ENCODE peak calls at places on chromosomes 12 and 14, in nine cellular contexts. J, P, G, Z, Y, S, F, O and E are unnamed samples.

GRCh38 chr14:77914073-77914721 is 114.3 kb downstream of the ADCK1 start:
- DNase-seq in J (no peak), P (no peak), G (no peak), Z (no peak), Y (no peak), S (no peak), F (no peak), O (no peak), E (no peak)

GRCh38 chr12:98678236-98678945 is 33.3 kb downstream of the APAF1 start:
- DNase-seq in J (no peak), P (no peak), G (no peak), Z (no peak), Y (no peak), S (no peak), F (no peak), O (no peak), E (no peak)

GRCh38 chr12:123713398-123714301 is 1.5 kb downstream of the ATP6V0A2 start:
- DNase-seq in J (no peak), P (no peak), G (peak; percentile 28), Z (no peak), Y (peak; percentile 9), S (no peak), F (peak; percentile 57), O (no peak), E (no peak)

GRCh38 chr14:84323450-84323849 is 1206.5 kb upstream of the FLRT2 start:
- DNase-seq in J (no peak), P (no peak), G (no peak), Z (no peak), Y (no peak), S (no peak), F (no peak), O (no peak), E (no peak)

GRCh38 chr12:6154730-6155459 is 30.4 kb upstream of the VWF start:
- DNase-seq in J (no peak), P (no peak), G (no peak), Z (no peak), Y (no peak), S (no peak), F (peak; percentile 58), O (no peak), E (no peak)

GRCh38 chr12:114783176-114783575 is 99.2 kb upstream of the TBX3 start:
- DNase-seq in J (peak; percentile 68), P (no peak), G (no peak), Z (no peak), Y (no peak), S (no peak), F (no peak), O (no peak), E (no peak)

GRCh38 chr12:85309180-85309579 is 29.2 kb downstream of the ALX1 start:
- DNase-seq in J (no peak), P (no peak), G (no peak), Z (no peak), Y (no peak), S (no peak), F (no peak), O (no peak), E (no peak)

GRCh38 chr14:54676822-54677708 is 110.1 kb downstream of the SAMD4A start:
- DNase-seq in J (peak; percentile 93), P (no peak), G (no peak), Z (no peak), Y (no peak), S (no peak), F (no peak), O (no peak), E (peak; percentile 91)

GRCh38 chr14:104087505-104087904 is 2.0 kb downstream of the ASPG start:
- DNase-seq in J (no peak), P (no peak), G (no peak), Z (no peak), Y (no peak), S (no peak), F (no peak), O (no peak), E (no peak)

GRCh38 chr12:26240329-26240815 is 45.0 kb downstream of the SSPN start:
- DNase-seq in J (no peak), P (no peak), G (no peak), Z (no peak), Y (no peak), S (no peak), F (no peak), O (no peak), E (no peak)

GRCh38 chr12:89256060-89256459 is 96.2 kb downstream of the DUSP6 start:
- DNase-seq in J (no peak), P (no peak), G (no peak), Z (no peak), Y (no peak), S (no peak), F (no peak), O (no peak), E (no peak)

GRCh38 chr12:104596128-104596799 is 139.5 kb downstream of the CHST11 start:
- DNase-seq in J (peak; percentile 92), P (no peak), G (no peak), Z (no peak), Y (no peak), S (no peak), F (peak; percentile 28), O (no peak), E (no peak)